ENCODE peak calls at places on chromosomes 5 and 9, in five cellular contexts. One of them, this sample, is unnamed. For H3K79me2, the result is how much of the 10 kb centered on the place peaks cover.

GRCh38 chr9:120852240-120853018 is 9.7 kb upstream of the PSMD5 start:
- DNase-seq in MM.1S: no peak
- DNase-seq in PC-3: no peak
- DNase-seq in GM23248: no peak
- DNase-seq in OCI-LY7: no peak
- DNase-seq in this sample: peak

GRCh38 chr9:108476574-108476973 is 379.2 kb downstream of the ACTL7B start:
- DNase-seq in GM23248: peak
- DNase-seq in OCI-LY7: no peak
- DNase-seq in MM.1S: no peak
- DNase-seq in PC-3: peak
- DNase-seq in this sample: no peak

GRCh38 chr9:22316645-22317044 is 130.0 kb upstream of the DMRTA1 start:
- DNase-seq in MM.1S: no peak
- DNase-seq in OCI-LY7: no peak
- DNase-seq in GM23248: no peak
- DNase-seq in PC-3: no peak
- DNase-seq in this sample: no peak

GRCh38 chr9:87320485-87320884 is 177.2 kb upstream of the DAPK1 start:
- DNase-seq in PC-3: no peak
- DNase-seq in OCI-LY7: no peak
- DNase-seq in MM.1S: no peak
- DNase-seq in GM23248: no peak
- DNase-seq in this sample: no peak

GRCh38 chr5:101532430-101532829 is 629.3 kb upstream of the ST8SIA4 start:
- DNase-seq in PC-3: no peak
- DNase-seq in GM23248: peak
- DNase-seq in OCI-LY7: no peak
- DNase-seq in MM.1S: no peak
- DNase-seq in this sample: no peak

GRCh38 chr5:57841671-57842375 is 359.2 kb upstream of the ACTBL2 start:
- DNase-seq in GM23248: peak
- DNase-seq in OCI-LY7: no peak
- DNase-seq in PC-3: peak
- DNase-seq in MM.1S: no peak
- DNase-seq in this sample: peak

GRCh38 chr5:146778795-146779579 is 99.6 kb downstream of the PPP2R2B start:
- DNase-seq in OCI-LY7: no peak
- DNase-seq in MM.1S: no peak
- DNase-seq in GM23248: no peak
- DNase-seq in PC-3: no peak
- DNase-seq in this sample: no peak

GRCh38 chr5:27592231-27592630 is 553.8 kb upstream of the CDH9 start:
- DNase-seq in GM23248: no peak
- DNase-seq in OCI-LY7: no peak
- DNase-seq in MM.1S: no peak
- DNase-seq in PC-3: peak
- DNase-seq in this sample: no peak

GRCh38 chr5:136420168-136420916 is 55.0 kb upstream of the TRPC7 start:
- DNase-seq in MM.1S: no peak
- DNase-seq in PC-3: no peak
- DNase-seq in OCI-LY7: no peak
- DNase-seq in GM23248: no peak
- DNase-seq in this sample: no peak

DNA sequence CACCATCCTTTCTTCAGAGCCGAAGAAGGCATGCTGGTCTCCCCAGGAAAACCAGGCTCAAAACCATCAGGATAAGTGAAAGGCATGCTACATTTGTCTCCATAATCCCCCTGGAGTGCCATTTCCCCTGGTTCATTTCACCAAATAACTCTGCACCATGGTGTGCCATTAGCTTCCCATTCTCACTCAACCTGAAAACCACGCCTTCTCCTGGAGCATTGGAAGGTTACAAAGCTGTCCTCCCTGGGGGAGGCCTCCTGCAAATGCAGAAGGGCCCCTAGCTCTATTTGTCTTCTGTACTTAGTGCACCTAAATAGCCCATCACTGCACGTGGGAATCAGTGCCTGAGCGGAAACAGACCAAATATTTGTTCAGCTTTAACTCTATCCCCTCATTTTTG is 90.2 kb upstream of the ICE1 start:
- DNase-seq in MM.1S: no peak
- DNase-seq in GM23248: no peak
- DNase-seq in OCI-LY7: no peak
- DNase-seq in PC-3: no peak
- DNase-seq in this sample: peak
- TF ChIP-seq EZH2phosphoT487 in MM.1S: no peak
- TF ChIP-seq EZH2phosphoT487 in GM23248: no peak
- TF ChIP-seq EZH2phosphoT487 in OCI-LY7: no peak
- TF ChIP-seq EZH2phosphoT487 in PC-3: no peak
- TF ChIP-seq EZH2phosphoT487 in this sample: no peak

DNA sequence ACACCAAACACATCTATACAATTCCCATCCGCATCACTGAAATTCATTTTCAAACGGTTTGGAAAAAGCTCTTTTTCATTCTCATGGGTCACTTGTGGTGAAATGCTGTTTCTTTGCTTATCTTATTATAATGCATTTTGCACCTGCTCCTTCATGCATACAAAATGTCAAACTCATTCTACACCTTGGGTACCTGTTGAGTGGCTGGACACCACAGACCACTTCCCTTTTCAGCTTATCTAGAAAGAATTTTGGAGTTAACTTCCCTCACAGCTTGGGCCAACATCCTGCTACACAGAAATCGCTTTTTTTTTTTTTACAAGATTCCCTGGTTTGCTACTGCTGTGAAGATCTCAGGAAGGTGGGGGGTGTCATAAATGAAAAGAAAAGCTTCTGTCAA is 2.7 kb downstream of the REXO4 start:
- DNase-seq in OCI-LY7: no peak
- DNase-seq in GM23248: no peak
- DNase-seq in MM.1S: no peak
- DNase-seq in PC-3: no peak
- DNase-seq in this sample: no peak
- H3K79me2 ChIP-seq in OCI-LY7: half or more
- H3K79me2 ChIP-seq in GM23248: half or more
- H3K79me2 ChIP-seq in MM.1S: half or more
- H3K79me2 ChIP-seq in PC-3: under half
- H3K79me2 ChIP-seq in this sample: under half

DNA sequence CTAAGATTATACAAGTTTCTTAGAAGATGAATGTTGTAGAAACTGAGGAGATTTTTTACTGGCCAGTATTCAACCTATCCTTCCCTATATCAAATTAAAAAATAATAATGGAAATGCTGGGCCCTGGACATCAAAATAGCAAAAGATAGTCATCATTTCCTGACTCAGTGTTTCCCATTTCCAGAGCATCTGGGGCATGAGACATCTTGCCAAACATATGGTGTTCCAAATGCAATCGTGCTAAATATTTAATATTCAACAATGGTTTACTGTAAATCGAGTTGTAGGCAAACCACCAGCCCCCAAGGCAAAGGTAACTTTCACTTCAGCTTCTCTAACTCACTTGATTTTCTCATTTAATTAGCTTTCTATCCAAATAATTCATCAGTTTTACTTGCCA is 152.9 kb downstream of the FRMD3 start:
- DNase-seq in GM23248: peak
- DNase-seq in PC-3: no peak
- DNase-seq in OCI-LY7: no peak
- DNase-seq in MM.1S: no peak
- DNase-seq in this sample: no peak
- H3K4me2 ChIP-seq in GM23248: no peak
- H3K4me2 ChIP-seq in PC-3: no peak
- H3K4me2 ChIP-seq in OCI-LY7: no peak
- H3K4me2 ChIP-seq in MM.1S: no peak
- H3K4me2 ChIP-seq in this sample: no peak

GRCh38 chr9:26650325-26650724 is 242.3 kb downstream of the CAAP1 start:
- DNase-seq in GM23248: no peak
- DNase-seq in OCI-LY7: no peak
- DNase-seq in PC-3: no peak
- DNase-seq in MM.1S: no peak
- DNase-seq in this sample: no peak
- TF ChIP-seq EZH2phosphoT487 in GM23248: no peak
- TF ChIP-seq EZH2phosphoT487 in OCI-LY7: no peak
- TF ChIP-seq EZH2phosphoT487 in PC-3: no peak
- TF ChIP-seq EZH2phosphoT487 in MM.1S: no peak
- TF ChIP-seq EZH2phosphoT487 in this sample: no peak

DNA sequence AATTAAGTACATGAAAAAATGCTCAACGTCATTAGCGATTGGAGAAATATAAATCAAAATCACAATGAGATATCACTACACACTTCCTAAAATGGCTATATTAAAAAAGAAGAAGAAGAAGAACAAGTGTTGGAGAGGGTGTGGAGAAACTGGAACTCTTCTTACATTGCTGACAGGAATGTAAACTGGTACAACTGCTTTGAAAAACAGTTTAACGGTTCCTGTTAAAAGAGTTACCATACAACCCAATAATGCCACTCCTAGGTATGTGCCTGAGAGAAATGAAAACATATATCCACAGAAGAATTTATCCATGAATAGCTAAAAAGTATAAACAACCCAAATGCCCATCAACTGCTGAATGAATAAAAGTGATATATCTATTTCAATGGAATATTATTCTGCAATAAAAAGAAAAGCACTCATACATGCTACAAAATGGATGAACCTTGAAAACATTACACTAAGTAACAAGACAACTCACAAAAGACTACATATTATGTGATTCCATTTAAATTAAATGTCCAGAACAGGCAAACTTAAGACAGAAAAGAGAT is 9.0 kb downstream of the FEM1C start:
- DNase-seq in PC-3: no peak
- DNase-seq in GM23248: no peak
- DNase-seq in OCI-LY7: no peak
- DNase-seq in MM.1S: no peak
- DNase-seq in this sample: no peak
- H3K79me2 ChIP-seq in PC-3: half or more
- H3K79me2 ChIP-seq in GM23248: half or more
- H3K79me2 ChIP-seq in OCI-LY7: half or more
- H3K79me2 ChIP-seq in MM.1S: half or more
- H3K79me2 ChIP-seq in this sample: half or more

DNA sequence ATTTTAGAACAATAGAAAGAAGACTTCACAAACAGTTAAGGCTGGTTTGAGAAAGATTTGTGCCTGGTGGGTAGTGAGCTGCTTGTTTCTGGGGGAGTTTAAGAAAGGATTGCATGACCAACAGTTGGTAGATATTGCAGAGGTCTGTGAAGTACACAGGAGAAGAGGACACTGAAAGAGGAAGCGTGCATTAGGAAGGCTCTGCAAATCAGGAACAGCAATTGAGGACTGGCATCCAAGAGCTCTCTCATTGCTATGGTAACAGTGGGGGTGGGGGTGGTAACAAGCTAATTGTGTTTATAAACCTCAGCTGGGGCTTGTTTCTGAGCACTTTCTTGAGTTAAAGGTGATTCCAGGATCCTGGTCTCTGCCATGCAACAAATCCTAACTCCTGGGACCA is 79.1 kb downstream of the PTTG1 start:
- DNase-seq in MM.1S: no peak
- DNase-seq in GM23248: no peak
- DNase-seq in OCI-LY7: no peak
- DNase-seq in PC-3: no peak
- DNase-seq in this sample: peak
- H3K4me2 ChIP-seq in MM.1S: no peak
- H3K4me2 ChIP-seq in GM23248: no peak
- H3K4me2 ChIP-seq in OCI-LY7: no peak
- H3K4me2 ChIP-seq in PC-3: no peak
- H3K4me2 ChIP-seq in this sample: peak